ENCODE peak calls at places on chromosomes 4 and X, in five cellular contexts. One of them, this sample, is unnamed.
A peak's percentile ranks its signal among the peaks of the same experiment; 100 is the strongest.

GRCh38 chrX:77114501-77114900 is 332.7 kb upstream of the FGF16 start:
- DNase-seq in uterus: no peak
- DNase-seq in stomach: no peak
- DNase-seq in H1: no peak
- DNase-seq in right lobe of liver: no peak
- DNase-seq in this sample: no peak

GRCh38 chrX:40056420-40056819 is 41.3 kb downstream of the BCOR start:
- DNase-seq in right lobe of liver: peak; percentile 51
- DNase-seq in uterus: no peak
- DNase-seq in H1: no peak
- DNase-seq in stomach: no peak
- DNase-seq in this sample: no peak

GRCh38 chr4:92236907-92237306 is 66.9 kb upstream of the GRID2 start:
- DNase-seq in stomach: no peak
- DNase-seq in uterus: no peak
- DNase-seq in right lobe of liver: no peak
- DNase-seq in H1: no peak
- DNase-seq in this sample: no peak

GRCh38 chr4:159240690-159241089 is 137.8 kb downstream of the RAPGEF2 start:
- DNase-seq in right lobe of liver: no peak
- DNase-seq in stomach: no peak
- DNase-seq in H1: no peak
- DNase-seq in uterus: no peak
- DNase-seq in this sample: no peak

GRCh38 chrX:139077303-139078131 is 366.0 kb upstream of the FGF13 start:
- DNase-seq in stomach: no peak
- DNase-seq in uterus: no peak
- DNase-seq in H1: no peak
- DNase-seq in right lobe of liver: no peak
- DNase-seq in this sample: no peak

GRCh38 chr4:115609631-115610030 is 496.2 kb upstream of the NDST4 start:
- DNase-seq in uterus: no peak
- DNase-seq in stomach: no peak
- DNase-seq in right lobe of liver: no peak
- DNase-seq in H1: no peak
- DNase-seq in this sample: no peak

GRCh38 chr4:84814100-84814750 is 152.3 kb downstream of the WDFY3 start:
- DNase-seq in uterus: no peak
- DNase-seq in H1: no peak
- DNase-seq in right lobe of liver: no peak
- DNase-seq in stomach: peak; percentile 27
- DNase-seq in this sample: no peak

GRCh38 chr4:26885912-26886274 is 25.3 kb downstream of the STIM2 start:
- DNase-seq in uterus: no peak
- DNase-seq in stomach: no peak
- DNase-seq in right lobe of liver: no peak
- DNase-seq in H1: no peak
- DNase-seq in this sample: no peak

GRCh38 chrX:135481696-135482179 is 38.7 kb upstream of the INTS6L start:
- DNase-seq in H1: no peak
- DNase-seq in uterus: no peak
- DNase-seq in right lobe of liver: no peak
- DNase-seq in stomach: no peak
- DNase-seq in this sample: no peak

GRCh38 chr4:152352645-152353116 is 183.2 kb downstream of the FBXW7 start:
- DNase-seq in right lobe of liver: no peak
- DNase-seq in uterus: peak; percentile 70
- DNase-seq in stomach: no peak
- DNase-seq in H1: no peak
- DNase-seq in this sample: peak; percentile 65

GRCh38 chr4:177251237-177251636 is 58.4 kb upstream of the NEIL3 start:
- DNase-seq in right lobe of liver: no peak
- DNase-seq in uterus: no peak
- DNase-seq in H1: no peak
- DNase-seq in stomach: no peak
- DNase-seq in this sample: no peak

GRCh38 chr4:107922486-107923473 is 8.6 kb upstream of the CYP2U1 start:
- DNase-seq in stomach: no peak
- DNase-seq in right lobe of liver: no peak
- DNase-seq in uterus: no peak
- DNase-seq in H1: no peak
- DNase-seq in this sample: no peak

GRCh38 chr4:24930136-24930535 is 17.3 kb upstream of the CCDC149 start:
- DNase-seq in right lobe of liver: no peak
- DNase-seq in uterus: no peak
- DNase-seq in H1: no peak
- DNase-seq in stomach: no peak
- DNase-seq in this sample: no peak

GRCh38 chr4:142274137-142274536 is 572.0 kb downstream of the INPP4B start:
- DNase-seq in uterus: no peak
- DNase-seq in right lobe of liver: no peak
- DNase-seq in H1: no peak
- DNase-seq in stomach: no peak
- DNase-seq in this sample: no peak

GRCh38 chr4:56467284-56468096 is at the start of gene SRP72:
- DNase-seq in uterus: peak; percentile 85
- DNase-seq in H1: peak; percentile 85
- DNase-seq in stomach: peak; percentile 91
- DNase-seq in right lobe of liver: peak; percentile 89
- DNase-seq in this sample: peak; percentile 91
- TF ChIP-seq POLR2A in uterus: peak; percentile 41
- TF ChIP-seq POLR2A in H1: peak; percentile 61
- TF ChIP-seq POLR2A in stomach: no peak
- TF ChIP-seq POLR2A in right lobe of liver: peak; percentile 64
- TF ChIP-seq POLR2A in this sample: peak; percentile 51

GRCh38 chrX:19877431-19877830 is 10.0 kb downstream of the SH3KBP1 start:
- DNase-seq in uterus: no peak
- DNase-seq in right lobe of liver: no peak
- DNase-seq in stomach: no peak
- DNase-seq in H1: no peak
- DNase-seq in this sample: no peak
- H3K4me1 ChIP-seq in uterus: no peaks in the 10 kb centered on the region
- H3K4me1 ChIP-seq in right lobe of liver: no peaks in the 10 kb centered on the region
- H3K4me1 ChIP-seq in stomach: no peaks in the 10 kb centered on the region
- H3K4me1 ChIP-seq in H1: peaks cover 2% of the 10 kb centered on the region
- H3K4me1 ChIP-seq in this sample: no peaks in the 10 kb centered on the region

GRCh38 chr4:4334798-4335520 is 44.9 kb downstream of the ZBTB49 start:
- DNase-seq in right lobe of liver: peak; percentile 77
- DNase-seq in H1: peak; percentile 79
- DNase-seq in stomach: peak; percentile 83
- DNase-seq in uterus: peak; percentile 37
- DNase-seq in this sample: peak; percentile 65
- H3K4me3 ChIP-seq in right lobe of liver: no peak overlapping the region
- H3K4me3 ChIP-seq in H1: no peak overlapping the region
- H3K4me3 ChIP-seq in stomach: no peak overlapping the region
- H3K4me3 ChIP-seq in uterus: no peak overlapping the region
- H3K4me3 ChIP-seq in this sample: no peak overlapping the region

GRCh38 chrX:148290041-148290440 is 210.4 kb upstream of the AFF2 start:
- DNase-seq in uterus: no peak
- DNase-seq in stomach: no peak
- DNase-seq in H1: no peak
- DNase-seq in right lobe of liver: no peak
- DNase-seq in this sample: no peak
- TF ChIP-seq POLR2A in uterus: no peak
- TF ChIP-seq POLR2A in stomach: no peak
- TF ChIP-seq POLR2A in H1: no peak
- TF ChIP-seq POLR2A in right lobe of liver: no peak
- TF ChIP-seq POLR2A in this sample: no peak

GRCh38 chr4:140140566-140140965 is 13.4 kb downstream of the MAML3 start:
- DNase-seq in uterus: no peak
- DNase-seq in H1: no peak
- DNase-seq in right lobe of liver: no peak
- DNase-seq in stomach: no peak
- DNase-seq in this sample: no peak

GRCh38 chr4:140141196-140141845 is 12.7 kb downstream of the MAML3 start:
- DNase-seq in uterus: no peak
- DNase-seq in H1: no peak
- DNase-seq in right lobe of liver: no peak
- DNase-seq in stomach: peak; percentile 34
- DNase-seq in this sample: no peak

GRCh38 chr4:140144050-140144449 is 9.9 kb downstream of the MAML3 start:
- DNase-seq in uterus: no peak
- DNase-seq in right lobe of liver: no peak
- DNase-seq in H1: no peak
- DNase-seq in stomach: no peak
- DNase-seq in this sample: no peak

GRCh38 chr4:140149851-140150635 is 3.9 kb downstream of the MAML3 start:
- DNase-seq in uterus: peak; percentile 78
- DNase-seq in H1: peak; percentile 73
- DNase-seq in right lobe of liver: peak; percentile 83
- DNase-seq in stomach: peak; percentile 80
- DNase-seq in this sample: peak; percentile 79

DNA sequence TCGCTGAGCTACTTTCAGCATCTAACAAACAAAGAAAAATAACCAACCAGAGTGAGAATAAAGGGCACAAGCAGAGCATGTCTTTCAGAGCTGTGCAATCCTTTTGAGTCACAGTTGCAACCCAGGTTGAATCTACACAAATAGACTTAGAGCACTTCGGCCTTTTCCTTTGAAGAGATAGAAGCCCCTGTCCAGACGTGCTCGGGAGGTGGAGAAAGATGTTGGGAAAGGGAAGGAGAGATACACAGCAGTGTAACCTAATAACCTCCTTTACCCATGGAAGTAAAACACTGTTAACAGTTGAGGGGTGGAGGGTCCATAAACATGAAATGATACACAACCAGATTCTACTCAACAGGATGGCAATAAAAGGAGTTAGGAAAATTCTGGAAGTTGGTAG is 9.0 kb downstream of the MAML3 start:
- DNase-seq in uterus: no peak
- DNase-seq in H1: no peak
- DNase-seq in right lobe of liver: no peak
- DNase-seq in stomach: no peak
- DNase-seq in this sample: no peak
- H3K4me1 ChIP-seq in uterus: no peaks in the 10 kb centered on the region
- H3K4me1 ChIP-seq in H1: peaks cover 13% of the 10 kb centered on the region
- H3K4me1 ChIP-seq in right lobe of liver: peaks cover 14% of the 10 kb centered on the region
- H3K4me1 ChIP-seq in stomach: peaks cover 43% of the 10 kb centered on the region
- H3K4me1 ChIP-seq in this sample: no peaks in the 10 kb centered on the region

GRCh38 chr4:4869731-4870483 is 10.4 kb downstream of the MSX1 start:
- DNase-seq in right lobe of liver: no peak
- DNase-seq in H1: peak; percentile 58
- DNase-seq in uterus: no peak
- DNase-seq in stomach: no peak
- DNase-seq in this sample: peak; percentile 20
- H3K4me3 ChIP-seq in right lobe of liver: no peak overlapping the region
- H3K4me3 ChIP-seq in H1: no peak overlapping the region
- H3K4me3 ChIP-seq in uterus: no peak overlapping the region
- H3K4me3 ChIP-seq in stomach: no peak overlapping the region
- H3K4me3 ChIP-seq in this sample: no peak overlapping the region

GRCh38 chr4:91220315-91220714 is 1083.5 kb upstream of the GRID2 start:
- DNase-seq in H1: no peak
- DNase-seq in stomach: no peak
- DNase-seq in uterus: no peak
- DNase-seq in right lobe of liver: no peak
- DNase-seq in this sample: no peak
- TF ChIP-seq POLR2A in H1: no peak
- TF ChIP-seq POLR2A in stomach: no peak
- TF ChIP-seq POLR2A in uterus: no peak
- TF ChIP-seq POLR2A in right lobe of liver: no peak
- TF ChIP-seq POLR2A in this sample: no peak

DNA sequence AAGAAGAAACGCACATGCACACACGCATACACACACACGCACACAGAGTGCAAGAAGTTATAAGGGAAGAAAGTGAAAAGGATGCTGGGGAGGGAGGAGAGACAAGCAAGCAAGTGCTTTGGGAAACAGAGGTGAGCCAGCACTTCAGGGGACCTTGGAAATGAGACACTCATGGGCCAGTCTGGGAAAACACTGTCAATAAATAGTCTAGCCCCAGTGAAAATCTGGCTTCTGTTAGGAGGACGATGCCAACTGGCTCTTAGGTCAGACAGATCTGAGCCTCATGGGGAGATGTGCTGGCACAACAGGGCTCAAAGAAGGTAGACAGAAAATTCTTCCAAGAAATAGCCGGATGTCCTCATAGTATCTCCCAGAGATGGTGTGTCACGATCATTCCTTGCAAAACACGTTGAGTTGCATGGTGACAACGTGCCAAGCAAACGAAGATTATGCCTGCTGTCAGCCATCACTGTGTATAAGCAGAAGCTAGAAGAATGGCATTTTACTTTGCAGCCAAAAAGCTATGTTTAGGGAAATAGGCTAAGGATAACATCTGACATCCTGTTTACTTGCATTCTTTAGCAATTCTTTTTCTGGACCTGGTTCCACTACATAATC is 557 bp upstream of the ARHGEF6 start:
- DNase-seq in right lobe of liver: no peak
- DNase-seq in uterus: no peak
- DNase-seq in H1: no peak
- DNase-seq in stomach: no peak
- DNase-seq in this sample: no peak
- H3K4me1 ChIP-seq in right lobe of liver: no peaks in the 10 kb centered on the region
- H3K4me1 ChIP-seq in uterus: no peaks in the 10 kb centered on the region
- H3K4me1 ChIP-seq in H1: no peaks in the 10 kb centered on the region
- H3K4me1 ChIP-seq in stomach: no peaks in the 10 kb centered on the region
- H3K4me1 ChIP-seq in this sample: no peaks in the 10 kb centered on the region

GRCh38 chr4:109559983-109560686 is at the start of gene MCUB:
- DNase-seq in stomach: peak; percentile 79
- DNase-seq in uterus: peak; percentile 85
- DNase-seq in right lobe of liver: peak; percentile 88
- DNase-seq in H1: peak; percentile 84
- DNase-seq in this sample: peak; percentile 88
- H3K4me3 ChIP-seq in stomach: peak within 1 kb of the TSS; percentile 68
- H3K4me3 ChIP-seq in uterus: peak within 1 kb of the TSS; percentile 66
- H3K4me3 ChIP-seq in right lobe of liver: peak within 1 kb of the TSS; percentile 50
- H3K4me3 ChIP-seq in H1: peak within 1 kb of the TSS; percentile 75
- H3K4me3 ChIP-seq in this sample: peak within 1 kb of the TSS; percentile 81

This sample was measured in heart left ventricle.